ENCODE peak calls at places on chromosomes 1 and 21, in ten cellular contexts. P, Q, M, A, N, W, Z, B, D and C are unnamed samples.

GRCh38 chr1:31064685-31065309 is 720 bp downstream of the PUM1 start:
- DNase-seq in B (peak), P (no peak), D (peak), Q (no peak), A (peak), M (no peak), Z (no peak), W (peak), N (peak), C (peak)

GRCh38 chr1:85330206-85330605 is 53.8 kb upstream of the BCL10 start:
- DNase-seq in A (peak), N (no peak), M (no peak), P (no peak), W (no peak), Z (no peak), D (peak), Q (no peak), B (peak), C (peak)

GRCh38 chr1:221157026-221157761 is 278.0 kb downstream of the HLX start:
- DNase-seq in M (no peak), P (no peak), B (no peak), A (no peak), N (no peak), D (no peak), Q (no peak), W (no peak), Z (no peak), C (no peak)

GRCh38 chr1:216183007-216183406 is 240.2 kb downstream of the USH2A start:
- DNase-seq in M (peak), P (peak), Q (peak), B (peak), A (peak), Z (peak), D (peak), W (no peak), N (no peak), C (peak)

GRCh38 chr1:84300991-84301758 is at the start of gene SAMD13:
- DNase-seq in M (no peak), W (peak), Z (no peak), B (peak), P (peak), A (peak), D (peak), N (peak), Q (peak), C (peak)

GRCh38 chr1:227318852-227319607 is 738 bp upstream of the CDC42BPA start:
- DNase-seq in B (peak), A (peak), D (peak), W (no peak), Z (peak), N (no peak), P (no peak), M (peak), Q (peak), C (no peak)

GRCh38 chr21:33053986-33054385 is 16.0 kb upstream of the OLIG1 start:
- DNase-seq in D (no peak), W (no peak), M (no peak), P (no peak), Q (no peak), B (no peak), N (no peak), Z (no peak), A (no peak), C (peak)

GRCh38 chr1:58727363-58727762 is 27.5 kb upstream of the MYSM1 start:
- DNase-seq in M (no peak), Q (no peak), W (no peak), Z (no peak), N (no peak), A (peak), P (peak), D (peak), B (peak), C (peak)

GRCh38 chr1:160177667-160178066 is 12.7 kb upstream of the CASQ1 start:
- DNase-seq in W (no peak), Q (no peak), Z (no peak), P (no peak), A (no peak), D (no peak), M (no peak), B (no peak), N (no peak), C (no peak)

GRCh38 chr1:78225153-78225552 is 179.4 kb downstream of the GIPC2 start:
- DNase-seq in A (peak), N (no peak), M (no peak), P (no peak), W (no peak), B (peak), Z (no peak), D (peak), Q (peak), C (peak)